ENCODE peak calls at places on chromosomes 3 and 15, in eight cellular contexts. A is uterus, J is testis, Y is thyroid gland, M is lower leg skin, D is right lobe of liver, E is IMR-90, V is A549. K is an unnamed sample.

GRCh38 chr15:70083423-70083822 is 14.3 kb downstream of the TLE3 start:
- DNase-seq in A (no peak), J (no peak), Y (no peak), M (no peak), D (no peak), E (no peak), V (no peak), K (no peak)

GRCh38 chr3:15151166-15151565 is 52.2 kb upstream of the RBSN start:
- DNase-seq in A (no peak), J (no peak), Y (no peak), M (no peak), D (no peak), E (no peak), V (peak; percentile 46), K (no peak)

GRCh38 chr15:38819343-38819858 is 254.8 kb upstream of the RASGRP1 start:
- DNase-seq in A (no peak), J (no peak), Y (no peak), M (no peak), D (no peak), E (no peak), V (no peak), K (no peak)

GRCh38 chr3:39639344-39640236 is 169.8 kb upstream of the MYRIP start:
- DNase-seq in A (no peak), J (no peak), Y (no peak), M (no peak), D (no peak), E (peak; percentile 96), V (peak; percentile 91), K (peak; percentile 85)

GRCh38 chr3:196868297-196868661 is 559 bp downstream of the SENP5 start:
- DNase-seq in A (no peak), J (peak; percentile 26), Y (no peak), M (no peak), D (no peak), E (peak; percentile 9), V (no peak), K (peak; percentile 66)

GRCh38 chr3:59310736-59311135 is 260.9 kb upstream of the CFAP20DC start:
- DNase-seq in A (no peak), J (no peak), Y (no peak), M (no peak), D (no peak), E (no peak), V (no peak), K (no peak)

GRCh38 chr3:73868688-73869315 is 244.1 kb upstream of the PDZRN3 start:
- DNase-seq in A (no peak), J (peak; percentile 60), Y (peak; percentile 11), M (no peak), D (no peak), E (peak; percentile 38), V (peak; percentile 16), K (peak; percentile 1)

GRCh38 chr3:123410149-123410515 is 38.8 kb downstream of the ADCY5 start:
- DNase-seq in A (no peak), J (no peak), Y (no peak), M (no peak), D (no peak), E (no peak), V (no peak), K (no peak)

GRCh38 chr3:49100046-49100615 is 4.4 kb downstream of the QARS1 start:
- DNase-seq in A (no peak), J (no peak), Y (no peak), M (no peak), D (peak; percentile 40), E (no peak), V (no peak), K (no peak)

GRCh38 chr3:37075955-37076354 is 82.6 kb downstream of the MLH1 start:
- DNase-seq in A (no peak), J (no peak), Y (no peak), M (no peak), D (no peak), E (no peak), V (no peak), K (no peak)

GRCh38 chr3:126109860-126110235 is 25.9 kb upstream of the SLC41A3 start:
- DNase-seq in A (peak; percentile 6), J (peak; percentile 9), Y (no peak), M (peak; percentile 76), D (peak; percentile 50), E (no peak), V (no peak), K (no peak)

GRCh38 chr3:112170046-112170445 is 37.0 kb upstream of the GCSAM start:
- DNase-seq in A (no peak), J (no peak), Y (no peak), M (no peak), D (no peak), E (no peak), V (no peak), K (no peak)

GRCh38 chr3:137763594-137763938 is 549 bp upstream of the SOX14 start:
- DNase-seq in A (no peak), J (no peak), Y (no peak), M (peak; percentile 82), D (no peak), E (no peak), V (no peak), K (no peak)

GRCh38 chr15:27589260-27589659 is 509.9 kb downstream of the OCA2 start:
- DNase-seq in A (no peak), J (no peak), Y (no peak), M (no peak), D (no peak), E (no peak), V (no peak), K (no peak)

GRCh38 chr3:82002993-82003642 is 241.7 kb upstream of the GBE1 start:
- DNase-seq in A (no peak), J (no peak), Y (no peak), M (no peak), D (no peak), E (no peak), V (no peak), K (no peak)

GRCh38 chr3:51929420-51930003 is 12.2 kb downstream of the RRP9 start:
- DNase-seq in A (no peak), J (no peak), Y (no peak), M (peak; percentile 32), D (no peak), E (no peak), V (no peak), K (no peak)

GRCh38 chr3:128103277-128103676 is 20.3 kb downstream of the RUVBL1 start:
- DNase-seq in A (no peak), J (no peak), Y (no peak), M (no peak), D (no peak), E (no peak), V (no peak), K (no peak)

GRCh38 chr15:69552057-69552815 is 99.6 kb downstream of the RPLP1 start:
- DNase-seq in A (no peak), J (no peak), Y (no peak), M (no peak), D (no peak), E (no peak), V (no peak), K (no peak)

GRCh38 chr15:71687902-71688508 is 122.3 kb upstream of the NR2E3 start:
- DNase-seq in A (no peak), J (no peak), Y (no peak), M (no peak), D (no peak), E (peak; percentile 77), V (no peak), K (no peak)

GRCh38 chr3:46464326-46465195 is at the start of gene LTF:
- DNase-seq in A (no peak), J (no peak), Y (no peak), M (peak; percentile 82), D (no peak), E (no peak), V (no peak), K (no peak)

GRCh38 chr15:59491062-59491461 is 53.1 kb downstream of the FAM81A start:
- DNase-seq in A (no peak), J (no peak), Y (no peak), M (no peak), D (no peak), E (no peak), V (no peak), K (no peak)

GRCh38 chr3:30400924-30401323 is 205.5 kb upstream of the TGFBR2 start:
- DNase-seq in A (no peak), J (no peak), Y (no peak), M (no peak), D (no peak), E (peak; percentile 36), V (no peak), K (no peak)

GRCh38 chr15:64527263-64527984 is 67.0 kb downstream of the ZNF609 start:
- DNase-seq in A (no peak), J (no peak), Y (no peak), M (no peak), D (no peak), E (peak; percentile 90), V (peak; percentile 38), K (no peak)

DNA sequence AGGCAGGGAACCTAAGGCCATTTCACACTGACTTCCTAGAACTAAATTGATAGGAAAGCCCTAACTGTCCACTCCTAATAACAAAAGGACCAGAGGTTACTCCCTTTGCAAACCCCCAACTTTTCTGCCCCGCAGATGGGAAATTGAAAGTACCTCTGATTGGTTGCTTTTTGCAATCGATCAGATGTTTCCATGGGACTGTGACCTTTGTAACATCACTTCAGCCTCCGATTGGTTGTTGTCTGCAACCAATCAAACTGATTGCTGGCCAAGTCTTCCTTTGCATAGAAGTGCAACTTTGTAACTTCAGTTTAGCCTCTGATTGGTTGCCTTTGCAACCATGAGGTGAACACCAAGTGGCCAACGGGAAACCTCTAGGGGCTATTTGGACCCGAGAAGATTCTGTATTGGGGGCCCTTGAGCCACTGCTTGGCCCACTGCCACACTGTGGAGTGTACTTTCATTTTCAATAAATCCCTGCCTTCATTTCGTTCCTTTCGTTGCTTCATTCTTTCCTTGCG is 11.3 kb upstream of the KNL1 start:
- DNase-seq in A (no peak), J (peak; percentile 85), Y (no peak), M (no peak), D (no peak), E (no peak), V (peak; percentile 87), K (no peak)
- TF ChIP-seq POLR2A in A (no peak), J (no peak), Y (no peak), M (no peak), D (peak; percentile 51), E (no peak), V (no peak), K (no peak)

DNA sequence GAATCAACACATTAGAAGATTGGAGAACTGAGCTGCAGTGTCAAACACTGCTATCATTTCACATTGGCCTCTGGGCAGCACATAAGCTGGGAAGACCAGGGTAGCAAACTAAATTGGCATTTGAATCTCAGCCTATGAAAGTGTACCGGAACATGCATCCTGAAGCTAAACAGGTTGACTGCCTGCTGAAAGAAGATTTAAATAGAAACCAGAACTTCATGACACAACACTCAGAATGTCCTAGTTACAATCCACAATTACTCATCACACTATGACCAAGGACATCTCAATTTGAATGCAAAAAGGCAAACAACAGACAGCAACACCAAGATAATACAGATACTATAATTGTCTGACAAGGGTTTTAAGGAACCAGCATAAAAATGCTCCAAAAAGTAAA is 26.2 kb downstream of the TM2D3 start:
- DNase-seq in A (no peak), J (no peak), Y (no peak), M (no peak), D (no peak), E (peak; percentile 25), V (no peak), K (no peak)
- TF ChIP-seq POLR2A in A (no peak), J (no peak), Y (no peak), M (no peak), D (no peak), E (no peak), V (no peak), K (no peak)

GRCh38 chr3:72295974-72296450 is 511.1 kb upstream of the PROK2 start:
- DNase-seq in A (no peak), J (no peak), Y (no peak), M (no peak), D (no peak), E (no peak), V (no peak), K (no peak)
- TF ChIP-seq POLR2A in A (no peak), J (no peak), Y (no peak), M (no peak), D (no peak), E (no peak), V (no peak), K (no peak)

GRCh38 chr3:17982211-17982880 is 239.9 kb upstream of the TBC1D5 start:
- DNase-seq in A (no peak), J (no peak), Y (no peak), M (no peak), D (no peak), E (no peak), V (no peak), K (no peak)
- TF ChIP-seq POLR2A in A (no peak), J (no peak), Y (no peak), M (no peak), D (no peak), E (no peak), V (no peak), K (no peak)